ENCODE peak calls at places on chromosomes 16 and 17, in six cellular contexts. G, F, N, B, C and Q are unnamed samples.

GRCh38 chr16:74496054-74496453 is 74.8 kb upstream of the CLEC18B start:
- DNase-seq in G (no peak), F (no peak), N (no peak), B (no peak), C (no peak), Q (no peak)

GRCh38 chr16:6682142-6682811 is 650.4 kb upstream of the RBFOX1 start:
- DNase-seq in G (no peak), F (no peak), N (peak; percentile 36), B (no peak), C (no peak), Q (no peak)

GRCh38 chr16:720990-721764 is at the start of gene ANTKMT:
- DNase-seq in G (peak; percentile 83), F (peak; percentile 68), N (peak; percentile 68), B (no peak), C (peak; percentile 34), Q (peak; percentile 48)

GRCh38 chr17:11997147-11997971 is at the start of gene ZNF18:
- DNase-seq in G (peak; percentile 96), F (peak; percentile 91), N (peak; percentile 98), B (peak; percentile 78), C (peak; percentile 87), Q (peak; percentile 83)

GRCh38 chr17:8392674-8393469 is 4.8 kb downstream of the RNF222 start:
- DNase-seq in G (no peak), F (no peak), N (no peak), B (no peak), C (no peak), Q (no peak)

GRCh38 chr17:43449470-43450202 is 34.1 kb upstream of the DHX8 start:
- DNase-seq in G (no peak), F (no peak), N (no peak), B (no peak), C (no peak), Q (no peak)

GRCh38 chr16:19765860-19766553 is 47.9 kb downstream of the IQCK start:
- DNase-seq in G (peak; percentile 37), F (no peak), N (peak; percentile 83), B (no peak), C (no peak), Q (no peak)

GRCh38 chr17:10025976-10026785 is 121.1 kb upstream of the RCVRN start:
- DNase-seq in G (no peak), F (no peak), N (peak; percentile 95), B (no peak), C (no peak), Q (no peak)

GRCh38 chr16:75588716-75589115 is 22.5 kb downstream of the GABARAPL2 start:
- DNase-seq in G (no peak), F (no peak), N (no peak), B (no peak), C (no peak), Q (no peak)

GRCh38 chr16:19168173-19169080 is at the start of gene SYT17:
- DNase-seq in G (no peak), F (no peak), N (peak; percentile 21), B (no peak), C (no peak), Q (no peak)

GRCh38 chr17:41308251-41308917 is 725 bp downstream of the KRTAP16-1 start:
- DNase-seq in G (peak; percentile 53), F (peak; percentile 41), N (no peak), B (no peak), C (peak; percentile 51), Q (no peak)

GRCh38 chr16:57184890-57185445 is 871 bp downstream of the PSME3IP1 start:
- DNase-seq in G (no peak), F (no peak), N (no peak), B (no peak), C (no peak), Q (no peak)

GRCh38 chr16:1287982-1288670 is 21.3 kb upstream of the UBE2I start:
- DNase-seq in G (no peak), F (no peak), N (no peak), B (no peak), C (no peak), Q (no peak)

GRCh38 chr17:51507444-51507843 is 247.1 kb downstream of the UTP18 start:
- DNase-seq in G (no peak), F (no peak), N (no peak), B (no peak), C (no peak), Q (no peak)

GRCh38 chr17:77810536-77810935 is 148.0 kb upstream of the TNRC6C start:
- DNase-seq in G (peak; percentile 76), F (no peak), N (no peak), B (peak; percentile 86), C (no peak), Q (no peak)

GRCh38 chr17:12985431-12986285 is 32.2 kb downstream of the ELAC2 start:
- DNase-seq in G (no peak), F (no peak), N (no peak), B (peak; percentile 53), C (no peak), Q (no peak)

GRCh38 chr16:85274924-85275323 is 162.7 kb upstream of the CIBAR2 start:
- DNase-seq in G (no peak), F (no peak), N (no peak), B (no peak), C (no peak), Q (no peak)

GRCh38 chr17:69314246-69315030 is 12.5 kb downstream of the ABCA5 start:
- DNase-seq in G (no peak), F (no peak), N (no peak), B (no peak), C (no peak), Q (no peak)

GRCh38 chr16:17568239-17568638 is 97.5 kb upstream of the XYLT1 start:
- DNase-seq in G (no peak), F (no peak), N (no peak), B (no peak), C (no peak), Q (no peak)

GRCh38 chr16:51535591-51535990 is 384.5 kb upstream of the SALL1 start:
- DNase-seq in G (no peak), F (no peak), N (no peak), B (no peak), C (no peak), Q (no peak)

GRCh38 chr16:24919536-24919935 is 73.8 kb downstream of the SLC5A11 start:
- DNase-seq in G (no peak), F (no peak), N (peak; percentile 38), B (no peak), C (no peak), Q (no peak)

GRCh38 chr16:519425-519824 is 8.1 kb upstream of the CAPN15 start:
- DNase-seq in G (no peak), F (no peak), N (no peak), B (no peak), C (no peak), Q (no peak)

GRCh38 chr17:57463103-57463885 is 207.0 kb downstream of the MSI2 start:
- DNase-seq in G (no peak), F (peak; percentile 59), N (no peak), B (no peak), C (no peak), Q (no peak)

GRCh38 chr16:84199861-84200260 is 8.9 kb downstream of the ADAD2 start:
- DNase-seq in G (peak; percentile 50), F (no peak), N (peak; percentile 68), B (no peak), C (no peak), Q (no peak)

GRCh38 chr16:57993897-57994296 is 6.6 kb downstream of the ZNF319 start:
- DNase-seq in G (no peak), F (no peak), N (no peak), B (no peak), C (no peak), Q (no peak)

GRCh38 chr17:34300652-34301390 is 15.3 kb downstream of the CCL11 start:
- DNase-seq in G (no peak), F (no peak), N (no peak), B (peak; percentile 60), C (no peak), Q (no peak)

GRCh38 chr17:66661411-66661843 is 173.5 kb upstream of the CACNG5 start:
- DNase-seq in G (peak; percentile 66), F (no peak), N (no peak), B (no peak), C (no peak), Q (no peak)

GRCh38 chr16:30761427-30761927 is 385 bp downstream of the CFAP119 start:
- DNase-seq in G (peak; percentile 22), F (no peak), N (peak; percentile 31), B (no peak), C (no peak), Q (no peak)

GRCh38 chr16:29649560-29650494 is 13.2 kb upstream of the SPN start:
- DNase-seq in G (no peak), F (no peak), N (no peak), B (no peak), C (no peak), Q (no peak)